ENCODE peak calls at places on chromosomes 12 and 14, in four cellular contexts. N is H1, T is A549, V is K562. D is an unnamed sample.

GRCh38 chr12:28216016-28216415 is 25.8 kb downstream of the CCDC91 start:
- DNase-seq in V (no peak), N (no peak), T (no peak), D (no peak)

GRCh38 chr12:31261744-31262143 is 64.2 kb downstream of the SINHCAF start:
- DNase-seq in N (no peak), T (no peak), V (no peak), D (no peak)

GRCh38 chr14:21524575-21525518 is 1.3 kb downstream of the SALL2 start:
- DNase-seq in T (no peak), V (no peak), N (no peak), D (no peak)

GRCh38 chr12:41055875-41056577 is 132.1 kb upstream of the PDZRN4 start:
- DNase-seq in N (no peak), T (no peak), V (no peak), D (no peak)

GRCh38 chr14:77603654-77604270 is 12.7 kb downstream of the SPTLC2 start:
- DNase-seq in N (no peak), T (peak; percentile 53), V (peak; percentile 26), D (peak; percentile 24)

GRCh38 chr14:103141117-103141796 is 18.0 kb downstream of the TNFAIP2 start:
- DNase-seq in V (peak; percentile 69), N (peak; percentile 89), T (peak; percentile 78), D (peak; percentile 54)

GRCh38 chr12:122130150-122130549 is 43.9 kb downstream of the IL31 start:
- DNase-seq in T (no peak), N (no peak), V (no peak), D (no peak)

GRCh38 chr12:97748298-97748697 is 285.7 kb downstream of the RMST start:
- DNase-seq in N (no peak), V (no peak), T (no peak), D (no peak)

GRCh38 chr12:128265566-128265965 is 1.4 kb upstream of the TMEM132C start:
- DNase-seq in T (no peak), V (no peak), N (no peak), D (no peak)

GRCh38 chr12:43973993-43974392 is 138.1 kb downstream of the TMEM117 start:
- DNase-seq in V (no peak), N (no peak), T (no peak), D (no peak)

GRCh38 chr12:130835011-130835410 is 4.0 kb downstream of the STX2 start:
- DNase-seq in T (no peak), N (no peak), V (no peak), D (no peak)

GRCh38 chr14:80390911-80391310 is 179.6 kb upstream of the DIO2 start:
- DNase-seq in N (no peak), T (peak; percentile 79), V (no peak), D (no peak)

GRCh38 chr14:101736585-101736984 is 24.9 kb upstream of the PPP2R5C start:
- DNase-seq in T (no peak), N (no peak), V (no peak), D (no peak)

GRCh38 chr12:10027311-10028099 is 3.0 kb upstream of the CLEC9A start:
- DNase-seq in T (peak; percentile 38), V (no peak), N (no peak), D (no peak)

GRCh38 chr14:72573725-72574426 is 320.0 kb downstream of the DPF3 start:
- DNase-seq in T (no peak), N (no peak), V (no peak), D (no peak)

GRCh38 chr12:112820796-112821195 is 29.2 kb downstream of the RPH3A start:
- DNase-seq in T (no peak), V (no peak), N (peak; percentile 11), D (no peak)

GRCh38 chr14:64347748-64348147 is 40.4 kb upstream of the MTHFD1 start:
- DNase-seq in T (no peak), N (no peak), V (no peak), D (no peak)

GRCh38 chr12:57898308-57898970 is 42.9 kb upstream of the ATP23 start:
- DNase-seq in T (no peak), N (no peak), V (no peak), D (no peak)

GRCh38 chr12:52305921-52306705 is 14.8 kb upstream of the KRT81 start:
- DNase-seq in T (peak; percentile 26), N (no peak), V (no peak), D (no peak)

GRCh38 chr12:95473440-95473946 is 459 bp upstream of the METAP2 start:
- DNase-seq in V (peak; percentile 28), N (no peak), T (peak; percentile 54), D (peak; percentile 39)

GRCh38 chr12:105948331-105948730 is 190.4 kb downstream of the NUAK1 start:
- DNase-seq in N (no peak), V (no peak), T (no peak), D (no peak)

GRCh38 chr12:53102883-53103807 is at the start of gene SOAT2:
- DNase-seq in V (peak; percentile 5), T (no peak), N (no peak), D (peak; percentile 72)

GRCh38 chr14:28301179-28301578 is 465.4 kb upstream of the FOXG1 start:
- DNase-seq in N (no peak), V (no peak), T (no peak), D (no peak)

GRCh38 chr12:84976133-84976532 is 59.9 kb downstream of the TSPAN19 start:
- DNase-seq in N (no peak), V (no peak), T (no peak), D (no peak)

GRCh38 chr12:12717586-12718381 is 616 bp downstream of the CDKN1B start:
- DNase-seq in V (no peak), T (peak; percentile 46), N (peak; percentile 56), D (no peak)

GRCh38 chr14:75995372-75996041 is 9.9 kb downstream of the IFT43 start:
- DNase-seq in N (no peak), V (no peak), T (no peak), D (no peak)

GRCh38 chr12:44584625-44585024 is 291.5 kb downstream of the NELL2 start:
- DNase-seq in V (no peak), T (no peak), N (no peak), D (no peak)

GRCh38 chr12:130581782-130582181 is 134.3 kb downstream of the RIMBP2 start:
- DNase-seq in V (no peak), N (no peak), T (no peak), D (no peak)

GRCh38 chr12:47988073-47989022 is 15.9 kb downstream of the COL2A1 start:
- DNase-seq in V (no peak), N (peak; percentile 60), T (no peak), D (no peak)

GRCh38 chr12:55142896-55143870 is 17.0 kb downstream of the OR9K2 start:
- DNase-seq in V (peak; percentile 55), N (peak; percentile 61), T (peak; percentile 67), D (peak; percentile 40)

GRCh38 chr12:89257355-89257754 is 94.9 kb downstream of the DUSP6 start:
- DNase-seq in V (no peak), N (no peak), T (no peak), D (no peak)

GRCh38 chr12:27462151-27462694 is 15.7 kb downstream of the SMCO2 start:
- DNase-seq in N (no peak), V (no peak), T (peak; percentile 16), D (no peak)

GRCh38 chr12:79710707-79711483 is 20.1 kb upstream of the PAWR start:
- DNase-seq in T (no peak), V (no peak), N (no peak), D (no peak)

DNA sequence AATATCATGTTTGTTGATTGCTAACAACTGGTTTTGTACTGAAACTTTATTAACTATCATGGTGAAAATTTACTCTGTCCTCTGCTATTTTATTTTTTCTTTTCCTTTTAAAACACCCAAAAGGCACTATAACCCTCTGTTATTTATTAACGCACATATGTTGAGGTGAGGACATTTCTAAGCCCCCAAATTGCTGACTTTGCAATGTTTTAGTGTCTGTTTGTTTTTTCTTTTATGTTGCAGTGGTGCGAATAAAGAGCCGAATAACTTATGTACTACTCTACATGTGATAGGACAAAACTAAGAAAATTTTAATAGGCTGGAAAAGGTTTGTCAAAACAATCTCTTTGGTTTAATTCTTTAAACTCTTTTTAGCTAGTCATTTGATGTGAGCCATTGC is 24.5 kb upstream of the PAWR start:
- DNase-seq in T (no peak), V (no peak), N (no peak), D (no peak)
- TF ChIP-seq RNF2 in T (no peak), V (no peak), N (no peak), D (no peak)

GRCh38 chr12:120642806-120643205 is 2.4 kb downstream of the CABP1 start:
- DNase-seq in N (no peak), T (no peak), V (no peak), D (no peak)

GRCh38 chr12:120643574-120643973 is 3.1 kb downstream of the CABP1 start:
- DNase-seq in T (no peak), N (no peak), V (no peak), D (no peak)

GRCh38 chr12:120640840-120641833 is 711 bp downstream of the CABP1 start:
- DNase-seq in N (peak; percentile 88), V (peak; percentile 77), T (peak; percentile 56), D (peak; percentile 22)

GRCh38 chr12:120642086-120642485 is 1.7 kb downstream of the CABP1 start:
- DNase-seq in V (no peak), N (no peak), T (no peak), D (no peak)

DNA sequence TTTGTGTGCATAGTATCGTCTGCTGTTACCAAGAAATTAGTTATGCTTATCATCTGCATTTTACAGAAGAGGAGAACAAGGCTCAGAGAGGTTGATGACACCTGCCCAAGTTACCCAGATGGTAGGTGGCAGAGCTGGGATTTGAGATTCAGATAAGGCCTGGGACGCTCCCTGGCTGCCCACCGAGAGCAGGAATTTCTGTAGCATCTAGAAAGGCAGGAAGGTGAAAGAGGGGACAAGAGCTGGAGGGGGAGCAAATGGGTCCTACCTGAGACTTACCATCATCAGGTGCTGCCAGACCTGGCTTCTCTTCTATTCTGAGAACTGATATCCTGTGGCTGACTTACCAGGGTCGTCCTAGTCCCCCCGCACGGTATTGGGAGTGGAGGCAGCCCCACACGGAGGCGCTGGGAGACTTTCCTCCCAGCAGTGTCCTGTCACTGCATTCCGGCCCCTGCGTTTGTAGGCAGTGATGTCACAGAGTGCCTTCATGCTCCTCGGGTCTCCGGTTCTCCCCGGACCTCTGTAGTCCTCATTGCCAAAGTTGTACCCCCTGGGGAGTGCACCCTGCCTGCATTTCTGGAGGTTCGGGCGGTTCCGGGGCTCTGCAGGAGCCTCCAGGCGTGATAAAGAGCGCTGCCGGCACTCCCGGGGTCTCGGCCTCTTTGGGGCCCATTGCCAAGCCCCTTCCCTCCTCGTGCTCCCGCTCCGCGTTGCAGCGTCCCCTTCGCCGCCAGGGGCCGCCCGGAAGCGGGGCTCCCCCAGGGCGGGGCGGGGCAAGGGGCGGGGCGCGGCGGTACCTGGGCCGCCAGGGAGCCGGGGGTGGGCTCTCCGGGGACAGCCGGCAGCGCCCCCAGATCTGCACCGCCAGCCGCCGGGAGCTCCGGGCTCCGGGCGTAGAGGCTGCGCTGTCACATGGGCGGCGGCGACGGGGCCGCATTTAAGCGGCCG is at the start of gene CABP1:
- DNase-seq in T (no peak), N (peak; percentile 87), V (peak; percentile 97), D (peak; percentile 7)
- TF ChIP-seq RNF2 in T (no peak), N (no peak), V (no peak), D (no peak)

GRCh38 chr14:20418501-20418909 is 5.2 kb upstream of the TEP1 start:
- DNase-seq in V (no peak), N (no peak), T (peak; percentile 36), D (peak; percentile 86)
- TF ChIP-seq RNF2 in V (no peak), N (no peak), T (no peak), D (no peak)

DNA sequence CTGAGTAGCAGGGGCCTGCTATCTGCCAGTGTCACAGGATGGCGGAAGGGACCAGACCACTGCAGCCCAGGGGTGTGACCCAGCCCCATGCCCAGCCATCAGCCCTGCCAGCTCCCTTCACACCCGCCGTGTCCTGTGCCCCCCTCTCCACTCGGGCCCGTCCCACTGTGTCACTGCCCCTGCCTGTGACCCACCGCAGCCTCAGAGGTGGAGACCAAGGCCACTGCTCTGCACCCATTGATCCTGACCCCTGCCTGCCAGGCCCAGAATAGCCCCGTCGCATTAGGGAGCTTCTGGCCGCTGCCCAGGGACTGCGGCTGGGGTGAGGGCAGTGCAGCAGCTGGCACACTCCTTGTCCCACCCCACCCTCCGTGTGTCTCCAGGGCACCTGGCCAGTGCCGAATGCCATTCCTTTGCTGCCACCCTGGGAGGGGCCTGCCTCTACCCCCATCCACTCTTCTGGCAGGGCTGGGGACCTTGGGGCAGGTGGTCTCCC is 2.1 kb upstream of the CRIP2 start:
- DNase-seq in N (no peak), T (no peak), V (no peak), D (no peak)
- TF ChIP-seq RNF2 in N (no peak), T (no peak), V (no peak), D (no peak)